ENCODE peak calls at places on chromosomes 3 and 15, in four cellular contexts. W is IMR-90, J is H9, V is H1. C is an unnamed sample.

GRCh38 chr3:21544076-21544462 is 206.9 kb downstream of the ZNF385D start:
- DNase-seq in W (no peak), J (no peak), V (no peak), C (no peak)

GRCh38 chr3:173932624-173933023 is 535.1 kb downstream of the NLGN1 start:
- DNase-seq in W (peak), J (no peak), V (no peak), C (peak)

GRCh38 chr15:82910721-82911120 is 41.8 kb downstream of the HOMER2 start:
- DNase-seq in W (no peak), J (no peak), V (no peak), C (peak)

GRCh38 chr3:31922962-31923361 is 58.1 kb downstream of the OSBPL10 start:
- DNase-seq in W (no peak), J (no peak), V (no peak), C (no peak)

GRCh38 chr3:188008582-188009213 is 145.3 kb upstream of the LPP start:
- DNase-seq in W (no peak), J (no peak), V (no peak), C (no peak)

GRCh38 chr15:72197460-72198409 is at the start of gene GRAMD2A:
- DNase-seq in W (no peak), J (peak), V (peak), C (peak)

GRCh38 chr3:165082632-165083031 is 4.3 kb upstream of the SI start:
- DNase-seq in W (no peak), J (no peak), V (no peak), C (no peak)

GRCh38 chr15:40702077-40702476 is 7.1 kb downstream of the RAD51 start:
- DNase-seq in W (peak), J (no peak), V (no peak), C (peak)

GRCh38 chr3:21526461-21526860 is 224.5 kb downstream of the ZNF385D start:
- DNase-seq in W (no peak), J (no peak), V (no peak), C (no peak)

GRCh38 chr3:49669352-49669751 is 4.8 kb upstream of the APEH start:
- DNase-seq in W (no peak), J (no peak), V (no peak), C (no peak)

GRCh38 chr15:77380033-77380432 is 39.9 kb downstream of the PEAK1 start:
- DNase-seq in W (no peak), J (no peak), V (no peak), C (no peak)

GRCh38 chr3:113166719-113167492 is 44.5 kb upstream of the BOC start:
- DNase-seq in W (peak), J (peak), V (peak), C (peak)

GRCh38 chr15:29454506-29454905 is 184.9 kb upstream of the NSMCE3 start:
- DNase-seq in W (no peak), J (no peak), V (no peak), C (no peak)

GRCh38 chr3:128409621-128410581 is 56.8 kb downstream of the DNAJB8 start:
- DNase-seq in W (no peak), J (no peak), V (no peak), C (no peak)

GRCh38 chr3:128405554-128406277 is 61.0 kb downstream of the DNAJB8 start:
- DNase-seq in W (no peak), J (no peak), V (no peak), C (no peak)

GRCh38 chr3:128407986-128408692 is 58.6 kb downstream of the DNAJB8 start:
- DNase-seq in W (no peak), J (no peak), V (no peak), C (no peak)

GRCh38 chr3:128408693-128409620 is 57.7 kb downstream of the DNAJB8 start:
- DNase-seq in W (no peak), J (no peak), V (no peak), C (no peak)

GRCh38 chr3:128407247-128407646 is 59.4 kb downstream of the DNAJB8 start:
- DNase-seq in W (no peak), J (no peak), V (no peak), C (no peak)
- H4K5ac ChIP-seq in W (no peak), J (no peak), V (no peak), C (no peak)

GRCh38 chr3:47513125-47513929 is at the start of gene ELP6:
- DNase-seq in W (peak), J (peak), V (peak), C (peak)
- H2AK5ac ChIP-seq in W (peak), J (no peak), V (no peak), C (no peak)

DNA sequence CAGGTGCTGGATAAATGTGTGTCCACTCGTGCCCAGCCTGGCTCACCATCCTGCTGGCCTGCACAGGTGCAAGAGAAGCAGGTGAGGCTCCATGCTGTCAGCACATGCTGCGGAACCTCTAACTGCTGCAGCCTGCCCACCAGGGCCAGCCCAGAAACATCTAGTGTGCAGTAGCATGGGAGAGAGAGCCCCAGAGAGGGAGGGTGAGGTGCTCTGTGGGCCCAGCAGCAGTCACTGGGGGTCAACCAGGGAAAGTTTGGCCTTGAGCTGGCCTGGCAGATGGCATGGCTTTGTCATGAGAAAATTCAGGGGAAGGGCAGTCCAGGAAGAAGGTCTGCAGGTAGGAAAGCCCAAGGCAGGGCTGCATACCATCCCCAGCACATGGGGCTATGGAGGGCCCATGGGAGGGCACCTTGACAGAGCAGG is 18.2 kb upstream of the PRR23E start:
- DNase-seq in W (no peak), J (peak), V (no peak), C (no peak)
- H4K5ac ChIP-seq in W (no peak), J (no peak), V (no peak), C (no peak)

DNA sequence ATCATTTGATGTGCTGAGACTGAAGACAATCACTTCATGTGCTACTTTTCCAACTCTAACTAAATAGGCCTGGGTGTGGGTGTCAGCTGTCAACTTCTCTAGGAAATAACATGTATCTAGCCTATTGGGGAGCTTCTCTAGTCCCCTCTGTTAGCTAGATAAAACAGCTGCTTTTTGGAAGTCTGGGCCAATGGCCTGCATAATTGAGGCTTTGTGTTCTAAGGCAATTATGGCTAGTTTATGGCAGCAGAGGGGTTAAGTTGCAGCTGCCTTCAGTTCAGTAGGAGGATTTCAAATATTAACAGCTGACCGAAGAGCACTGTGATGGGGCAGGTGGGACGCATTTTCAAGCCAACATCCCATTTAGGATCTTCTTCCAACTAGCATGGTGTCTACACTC is 6.3 kb downstream of the COL8A1 start:
- DNase-seq in W (no peak), J (no peak), V (no peak), C (no peak)
- H2AK5ac ChIP-seq in W (no peak), J (no peak), V (no peak), C (no peak)

GRCh38 chr3:23806322-23807160 is 786 bp downstream of the UBE2E1 start:
- DNase-seq in W (no peak), J (peak), V (peak), C (no peak)

GRCh38 chr3:23805881-23806321 is at the start of gene UBE2E1:
- DNase-seq in W (peak), J (peak), V (no peak), C (peak)

GRCh38 chr3:23808525-23808924 is 2.8 kb downstream of the UBE2E1 start:
- DNase-seq in W (no peak), J (no peak), V (no peak), C (no peak)

GRCh38 chr3:23809294-23809693 is 3.5 kb downstream of the UBE2E1 start:
- DNase-seq in W (no peak), J (no peak), V (no peak), C (no peak)

DNA sequence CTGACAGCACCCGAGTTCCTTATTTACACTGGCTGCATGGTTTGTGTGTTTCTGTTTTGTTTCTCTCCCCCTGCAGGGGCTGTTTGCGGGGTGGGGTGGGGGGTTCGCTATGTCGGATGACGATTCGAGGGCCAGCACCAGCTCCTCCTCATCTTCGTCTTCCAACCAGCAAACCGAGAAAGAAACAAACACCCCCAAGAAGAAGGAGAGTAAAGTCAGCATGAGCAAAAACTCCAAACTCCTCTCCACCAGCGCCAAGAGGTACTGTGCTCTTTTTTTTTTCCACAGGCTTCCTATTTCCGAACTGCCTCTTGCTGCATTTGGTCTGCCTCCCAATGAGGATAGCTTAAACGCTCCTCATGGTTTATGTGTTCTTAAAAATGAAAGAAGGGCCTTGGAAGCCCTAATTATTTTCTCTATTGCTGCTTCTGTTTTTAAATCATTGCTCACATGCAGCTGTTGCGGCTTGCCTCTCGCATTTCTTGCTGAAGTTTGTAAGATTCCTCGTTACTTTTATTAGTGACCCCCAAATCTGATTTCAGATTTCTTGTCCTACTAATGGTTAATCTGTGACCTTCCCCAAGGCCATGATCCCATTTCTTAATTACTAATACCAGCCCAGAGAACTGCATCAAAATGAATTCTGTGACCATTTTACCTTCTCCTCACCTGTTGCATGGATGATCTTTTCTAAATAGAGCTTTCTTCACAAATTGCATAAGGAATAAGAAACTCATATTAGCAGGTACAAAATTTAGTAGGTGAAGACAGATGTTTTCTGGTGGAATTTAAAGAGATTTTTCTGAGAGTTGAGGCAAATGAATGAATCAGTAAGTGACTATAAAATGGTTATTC is 1.6 kb downstream of the UBE2E1 start:
- DNase-seq in W (peak), J (no peak), V (no peak), C (peak)
- H4K5ac ChIP-seq in W (no peak), J (no peak), V (peak), C (no peak)

GRCh38 chr3:15892311-15892710 is 94.5 kb upstream of the ANKRD28 start:
- DNase-seq in W (no peak), J (no peak), V (no peak), C (no peak)
- H2AK5ac ChIP-seq in W (no peak), J (no peak), V (no peak), C (no peak)

GRCh38 chr3:62653806-62654205 is 221.4 kb downstream of the CADPS start:
- DNase-seq in W (no peak), J (no peak), V (no peak), C (no peak)
- H4K5ac ChIP-seq in W (no peak), J (no peak), V (no peak), C (no peak)

GRCh38 chr3:6861989-6862879 is 1.3 kb downstream of the GRM7 start:
- DNase-seq in W (no peak), J (peak), V (peak), C (peak)
- H2AK5ac ChIP-seq in W (no peak), J (no peak), V (no peak), C (no peak)

GRCh38 chr15:45847645-45848044 is 212.8 kb downstream of the SQOR start:
- DNase-seq in W (no peak), J (no peak), V (no peak), C (no peak)
- H4K5ac ChIP-seq in W (no peak), J (no peak), V (no peak), C (no peak)

C was measured in mesendoderm.